ENCODE peak calls at places on chromosomes 16 and 17, in ten cellular contexts. T is heart left ventricle, K is MM.1S, V is testis, M is pancreas, F is body of pancreas, E is tibial nerve, D is GM12865, U is AG04450, N is RWPE1. S is an unnamed sample.
A peak's percentile ranks its signal among the peaks of the same experiment; 100 is the strongest.

GRCh38 chr17:6365187-6365943 is 69.6 kb downstream of the AIPL1 start:
- DNase-seq in T (no peak), K (no peak), V (no peak), M (no peak), F (no peak), E (no peak), D (no peak), U (peak; percentile 57), N (peak; percentile 64), S (peak; percentile 24)

GRCh38 chr16:69930117-69930776 is 20.9 kb upstream of the CLEC18A start:
- DNase-seq in T (peak; percentile 50), K (peak; percentile 52), V (peak; percentile 68), M (peak; percentile 57), F (peak; percentile 62), E (no peak), D (peak; percentile 64), U (no peak), N (peak; percentile 73), S (peak; percentile 75)

GRCh38 chr17:74211141-74211928 is 2.0 kb upstream of the TTYH2 start:
- DNase-seq in T (no peak), K (no peak), V (no peak), M (peak; percentile 19), F (no peak), E (no peak), D (peak; percentile 36), U (no peak), N (peak; percentile 13), S (peak; percentile 20)

GRCh38 chr17:66720027-66720426 is 114.9 kb upstream of the CACNG5 start:
- DNase-seq in T (no peak), K (no peak), V (no peak), M (no peak), F (no peak), E (no peak), D (no peak), U (no peak), N (no peak), S (no peak)

GRCh38 chr17:14741516-14741915 is 440.6 kb downstream of the HS3ST3B1 start:
- DNase-seq in T (no peak), K (no peak), V (no peak), M (no peak), F (no peak), E (no peak), D (no peak), U (no peak), N (no peak), S (peak; percentile 29)

GRCh38 chr16:20946015-20946629 is 45.6 kb downstream of the LYRM1 start:
- DNase-seq in T (no peak), K (no peak), V (no peak), M (no peak), F (no peak), E (no peak), D (no peak), U (no peak), N (no peak), S (no peak)

GRCh38 chr16:53864819-53865491 is 161.0 kb downstream of the FTO start:
- DNase-seq in T (no peak), K (no peak), V (no peak), M (no peak), F (no peak), E (no peak), D (no peak), U (no peak), N (peak; percentile 60), S (no peak)

GRCh38 chr16:4660454-4661007 is 32.8 kb upstream of the NUDT16L1 start:
- DNase-seq in T (peak; percentile 68), K (no peak), V (peak; percentile 83), M (no peak), F (peak; percentile 64), E (no peak), D (no peak), U (no peak), N (no peak), S (peak; percentile 68)

GRCh38 chr16:89292443-89293078 is 75.1 kb downstream of the ZNF778 start:
- DNase-seq in T (no peak), K (no peak), V (no peak), M (peak; percentile 79), F (peak; percentile 84), E (no peak), D (no peak), U (no peak), N (no peak), S (no peak)

GRCh38 chr17:32609085-32609484 is 122.3 kb downstream of the CDK5R1 start:
- DNase-seq in T (peak; percentile 57), K (peak; percentile 19), V (no peak), M (peak; percentile 62), F (peak; percentile 45), E (no peak), D (peak; percentile 74), U (no peak), N (peak; percentile 45), S (peak; percentile 7)

GRCh38 chr17:82320956-82321927 is 3.8 kb upstream of the CD7 start:
- DNase-seq in T (no peak), K (no peak), V (peak; percentile 31), M (peak; percentile 81), F (no peak), E (no peak), D (peak; percentile 45), U (no peak), N (no peak), S (peak; percentile 16)

DNA sequence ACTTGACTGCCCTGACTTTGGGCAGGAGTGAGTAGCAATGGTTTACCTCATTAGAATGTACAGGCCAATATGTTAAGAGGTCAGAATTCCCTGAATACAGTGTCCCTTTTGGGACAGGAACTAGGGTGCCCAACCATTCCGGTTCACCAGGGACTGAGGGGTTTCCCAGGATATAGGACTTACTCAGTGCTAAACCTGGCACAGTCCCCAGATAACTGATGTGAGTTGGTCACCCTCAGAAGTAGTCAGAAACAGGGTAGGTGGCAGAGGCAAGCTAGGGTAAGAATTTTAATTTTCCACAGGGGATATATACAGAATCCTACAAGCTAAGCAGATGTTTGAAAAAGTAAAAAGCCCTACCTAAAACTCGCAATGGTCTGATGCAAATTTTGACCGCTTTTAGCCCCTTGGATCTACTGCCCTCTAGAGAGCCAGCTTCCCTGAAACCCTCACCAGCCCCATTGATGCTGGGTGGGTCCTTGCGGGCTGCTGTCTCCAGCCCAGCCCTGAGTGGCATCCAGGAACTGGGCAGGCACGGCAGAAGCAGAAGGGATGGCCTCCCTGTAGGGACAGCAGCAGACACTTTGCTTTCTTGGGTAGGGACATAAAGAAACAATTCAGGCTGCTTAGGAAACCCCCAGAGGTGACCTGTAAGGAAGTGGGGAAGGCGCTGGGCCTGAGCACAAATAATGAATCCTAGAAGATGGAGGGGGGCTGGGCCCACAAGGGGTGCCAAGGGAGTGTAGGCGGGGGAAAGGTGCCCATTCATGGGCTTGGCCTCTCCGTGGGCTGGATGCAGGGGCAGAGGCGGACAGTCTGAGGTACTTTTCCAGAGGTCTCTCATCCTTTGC is 434.8 kb downstream of the SLC39A11 start:
- DNase-seq in T (no peak), K (no peak), V (no peak), M (no peak), F (no peak), E (no peak), D (peak; percentile 13), U (no peak), N (no peak), S (no peak)
- TF ChIP-seq CTCF in T (no peak), K (no peak), V (no peak), M (no peak), F (no peak), E (no peak), D (no peak), U (no peak), N (no peak), S (no peak)

DNA sequence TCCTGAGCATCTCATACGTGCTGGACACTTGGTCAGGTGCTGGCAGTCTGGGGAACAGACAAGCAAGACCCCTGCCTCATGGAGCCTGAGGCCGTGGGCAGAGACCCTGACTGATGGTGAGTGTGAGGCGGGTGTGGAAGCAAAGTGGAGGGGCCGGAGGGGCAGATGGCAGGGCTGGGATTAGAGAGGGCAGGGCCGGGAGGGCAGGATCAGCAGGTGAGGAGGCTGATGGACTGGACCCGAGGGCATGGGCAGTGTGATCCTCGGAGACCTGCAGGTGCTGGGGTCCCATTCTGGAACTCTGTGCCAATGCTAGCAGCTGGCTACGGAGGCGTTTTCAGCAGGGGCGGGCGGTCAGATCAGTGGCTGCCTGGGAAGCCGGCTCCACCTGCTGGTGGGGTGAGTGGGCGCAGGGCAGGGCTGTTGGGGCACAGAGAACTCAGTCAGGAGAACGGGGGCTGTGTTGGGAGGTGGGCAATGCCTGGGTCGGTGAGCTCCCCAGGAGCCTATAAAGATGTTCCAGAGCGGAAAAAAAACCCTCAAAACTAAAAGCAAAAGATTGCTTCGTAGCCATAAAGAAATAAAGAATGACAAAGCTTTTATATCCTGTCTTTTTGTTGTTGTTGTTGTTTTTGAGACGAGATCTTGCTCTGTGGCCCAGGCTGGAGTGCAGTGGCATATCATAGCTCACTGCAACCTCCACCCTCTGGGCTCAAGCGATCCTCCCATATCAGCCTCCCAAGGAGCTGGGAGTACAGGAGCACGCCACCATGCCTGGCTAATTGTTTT is 8.9 kb upstream of the C16orf74 start:
- DNase-seq in T (peak; percentile 28), K (no peak), V (no peak), M (peak; percentile 82), F (peak; percentile 55), E (no peak), D (peak; percentile 69), U (no peak), N (no peak), S (no peak)
- TF ChIP-seq CTCF in T (no peak), K (peak; percentile 39), V (no peak), M (no peak), F (peak; percentile 43), E (no peak), D (peak; percentile 89), U (peak; percentile 38), N (peak; percentile 43), S (peak; percentile 44)

GRCh38 chr17:19568016-19568350 is 34.3 kb downstream of the SLC47A1 start:
- DNase-seq in T (no peak), K (no peak), V (no peak), M (no peak), F (no peak), E (no peak), D (no peak), U (no peak), N (no peak), S (no peak)
- TF ChIP-seq CTCF in T (no peak), K (no peak), V (no peak), M (no peak), F (no peak), E (no peak), D (no peak), U (no peak), N (no peak), S (no peak)

GRCh38 chr16:11384956-11385586 is 39.8 kb downstream of the RMI2 start:
- DNase-seq in T (no peak), K (no peak), V (no peak), M (no peak), F (no peak), E (no peak), D (no peak), U (no peak), N (no peak), S (no peak)

GRCh38 chr16:11389083-11389482 is 43.8 kb downstream of the RMI2 start:
- DNase-seq in T (no peak), K (no peak), V (no peak), M (no peak), F (no peak), E (no peak), D (no peak), U (no peak), N (no peak), S (no peak)

GRCh38 chr16:11386054-11386680 is 40.9 kb downstream of the RMI2 start:
- DNase-seq in T (no peak), K (no peak), V (no peak), M (no peak), F (no peak), E (no peak), D (no peak), U (no peak), N (no peak), S (no peak)

GRCh38 chr16:11384184-11384955 is 39.1 kb downstream of the RMI2 start:
- DNase-seq in T (no peak), K (no peak), V (no peak), M (no peak), F (no peak), E (no peak), D (no peak), U (no peak), N (no peak), S (no peak)

GRCh38 chr16:11386791-11387546 is 41.7 kb downstream of the RMI2 start:
- DNase-seq in T (peak; percentile 45), K (no peak), V (peak; percentile 64), M (no peak), F (no peak), E (no peak), D (no peak), U (no peak), N (no peak), S (peak; percentile 49)
- TF ChIP-seq CTCF in T (peak; percentile 24), K (peak; percentile 19), V (peak; percentile 31), M (no peak), F (no peak), E (no peak), D (peak; percentile 26), U (peak; percentile 75), N (no peak), S (peak; percentile 65)